ENCODE peak calls at places on chromosome 4, in seven cellular contexts. G is GM03348, H is PC-3, T is neural progenitor cell, R is fibroblast of lung, Z is foreskin fibroblast, B is iPS-NIHi11. Y is an unnamed sample.

GRCh38 chr4:148203056-148203898 is 238.9 kb downstream of the NR3C2 start:
- DNase-seq in H (no peak), Z (no peak), B (peak), G (no peak), R (no peak), T (peak), Y (no peak)

GRCh38 chr4:109658871-109659410 is 44.3 kb downstream of the CASP6 start:
- DNase-seq in G (no peak), Z (no peak), R (peak), H (no peak), T (no peak), B (no peak), Y (no peak)

GRCh38 chr4:15354790-15355418 is 72.9 kb upstream of the C1QTNF7 start:
- DNase-seq in Z (no peak), B (no peak), T (no peak), R (peak), H (no peak), G (no peak), Y (no peak)

GRCh38 chr4:142567199-142567598 is 278.9 kb downstream of the INPP4B start:
- DNase-seq in Z (no peak), G (no peak), R (no peak), B (peak), T (peak), H (peak), Y (no peak)

GRCh38 chr4:6177587-6178197 is 22.7 kb downstream of the JAKMIP1 start:
- DNase-seq in Z (no peak), B (peak), H (no peak), G (no peak), T (no peak), R (no peak), Y (no peak)

GRCh38 chr4:36351082-36351666 is 69.8 kb downstream of the DTHD1 start:
- DNase-seq in H (peak), T (peak), Z (no peak), R (peak), G (peak), B (peak), Y (peak)

GRCh38 chr4:148445071-148445902 is 3.1 kb upstream of the NR3C2 start:
- DNase-seq in R (no peak), G (peak), H (peak), Z (no peak), T (peak), B (peak), Y (peak)

GRCh38 chr4:174873931-174874330 is 44.2 kb upstream of the ADAM29 start:
- DNase-seq in R (no peak), Z (no peak), G (peak), B (peak), T (peak), H (peak), Y (peak)

GRCh38 chr4:88621763-88622327 is 29.6 kb downstream of the HERC3 start:
- DNase-seq in H (no peak), G (no peak), R (no peak), B (no peak), Z (no peak), T (no peak), Y (no peak)

GRCh38 chr4:92099851-92100250 is 203.9 kb upstream of the GRID2 start:
- DNase-seq in G (no peak), H (no peak), R (peak), B (no peak), Z (no peak), T (no peak), Y (no peak)

GRCh38 chr4:61202638-61203495 is 2.7 kb downstream of the ADGRL3 start:
- DNase-seq in H (peak), B (peak), T (peak), G (no peak), Z (no peak), R (peak), Y (peak)

GRCh38 chr4:573122-573892 is 2.8 kb downstream of the TMEM271 start:
- DNase-seq in B (no peak), G (no peak), Z (no peak), H (no peak), T (no peak), R (no peak), Y (peak)